ENCODE peak calls at places on chromosomes 2 and 18, in nine cellular contexts. One of them, this sample, is unnamed.

GRCh38 chr2:68993660-68994059 is 19.2 kb downstream of the GKN1 start:
- DNase-seq in BJ: no peak
- DNase-seq in cardiac fibroblast: no peak
- DNase-seq in heart right ventricle: no peak
- DNase-seq in IMR-90: no peak
- DNase-seq in sigmoid colon: no peak
- DNase-seq in epithelial cell of esophagus: no peak
- DNase-seq in left lung: no peak
- DNase-seq in HCT116: no peak
- DNase-seq in this sample: no peak

GRCh38 chr2:174602741-174603140 is 5.1 kb upstream of the WIPF1 start:
- DNase-seq in BJ: no peak
- DNase-seq in cardiac fibroblast: no peak
- DNase-seq in heart right ventricle: no peak
- DNase-seq in IMR-90: no peak
- DNase-seq in sigmoid colon: no peak
- DNase-seq in epithelial cell of esophagus: no peak
- DNase-seq in left lung: no peak
- DNase-seq in HCT116: no peak
- DNase-seq in this sample: no peak

GRCh38 chr2:150697596-150697995 is 210.1 kb upstream of the RND3 start:
- DNase-seq in BJ: no peak
- DNase-seq in cardiac fibroblast: peak
- DNase-seq in heart right ventricle: no peak
- DNase-seq in IMR-90: no peak
- DNase-seq in sigmoid colon: no peak
- DNase-seq in epithelial cell of esophagus: no peak
- DNase-seq in left lung: no peak
- DNase-seq in HCT116: no peak
- DNase-seq in this sample: no peak

GRCh38 chr2:109440507-109441156 is 173.1 kb downstream of the SEPTIN10 start:
- DNase-seq in BJ: no peak
- DNase-seq in cardiac fibroblast: peak
- DNase-seq in heart right ventricle: no peak
- DNase-seq in IMR-90: no peak
- DNase-seq in sigmoid colon: peak
- DNase-seq in epithelial cell of esophagus: no peak
- DNase-seq in left lung: no peak
- DNase-seq in HCT116: no peak
- DNase-seq in this sample: no peak

GRCh38 chr2:218405365-218406208 is 5.9 kb downstream of the CTDSP1 start:
- DNase-seq in BJ: no peak
- DNase-seq in cardiac fibroblast: no peak
- DNase-seq in heart right ventricle: no peak
- DNase-seq in IMR-90: no peak
- DNase-seq in sigmoid colon: peak
- DNase-seq in epithelial cell of esophagus: no peak
- DNase-seq in left lung: no peak
- DNase-seq in HCT116: no peak
- DNase-seq in this sample: no peak

GRCh38 chr18:41206341-41206740 is 748.7 kb upstream of the PIK3C3 start:
- DNase-seq in BJ: no peak
- DNase-seq in cardiac fibroblast: no peak
- DNase-seq in heart right ventricle: no peak
- DNase-seq in IMR-90: no peak
- DNase-seq in sigmoid colon: no peak
- DNase-seq in epithelial cell of esophagus: no peak
- DNase-seq in left lung: no peak
- DNase-seq in HCT116: no peak
- DNase-seq in this sample: no peak

GRCh38 chr2:25176138-25176537 is 7.8 kb upstream of the POMC start:
- DNase-seq in BJ: no peak
- DNase-seq in cardiac fibroblast: no peak
- DNase-seq in heart right ventricle: no peak
- DNase-seq in IMR-90: no peak
- DNase-seq in sigmoid colon: no peak
- DNase-seq in epithelial cell of esophagus: no peak
- DNase-seq in left lung: no peak
- DNase-seq in HCT116: no peak
- DNase-seq in this sample: no peak

GRCh38 chr2:224584768-224585204 is 377 bp downstream of the CUL3 start:
- DNase-seq in BJ: no peak
- DNase-seq in cardiac fibroblast: peak
- DNase-seq in heart right ventricle: peak
- DNase-seq in IMR-90: no peak
- DNase-seq in sigmoid colon: peak
- DNase-seq in epithelial cell of esophagus: peak
- DNase-seq in left lung: peak
- DNase-seq in HCT116: no peak
- DNase-seq in this sample: peak

GRCh38 chr18:3540805-3541548 is 91.0 kb downstream of the TGIF1 start:
- DNase-seq in BJ: no peak
- DNase-seq in cardiac fibroblast: no peak
- DNase-seq in heart right ventricle: no peak
- DNase-seq in IMR-90: no peak
- DNase-seq in sigmoid colon: no peak
- DNase-seq in epithelial cell of esophagus: peak
- DNase-seq in left lung: no peak
- DNase-seq in HCT116: no peak
- DNase-seq in this sample: no peak

GRCh38 chr2:105789745-105790466 is 45.2 kb downstream of the NCK2 start:
- DNase-seq in BJ: peak
- DNase-seq in cardiac fibroblast: peak
- DNase-seq in heart right ventricle: no peak
- DNase-seq in IMR-90: peak
- DNase-seq in sigmoid colon: no peak
- DNase-seq in epithelial cell of esophagus: peak
- DNase-seq in left lung: no peak
- DNase-seq in HCT116: no peak
- DNase-seq in this sample: peak

GRCh38 chr2:174631009-174631981 is 33.7 kb upstream of the WIPF1 start:
- DNase-seq in BJ: peak
- DNase-seq in cardiac fibroblast: peak
- DNase-seq in heart right ventricle: no peak
- DNase-seq in IMR-90: peak
- DNase-seq in sigmoid colon: no peak
- DNase-seq in epithelial cell of esophagus: no peak
- DNase-seq in left lung: no peak
- DNase-seq in HCT116: no peak
- DNase-seq in this sample: peak

GRCh38 chr2:20617081-20617575 is 33.8 kb downstream of the HS1BP3 start:
- DNase-seq in BJ: no peak
- DNase-seq in cardiac fibroblast: peak
- DNase-seq in heart right ventricle: peak
- DNase-seq in IMR-90: no peak
- DNase-seq in sigmoid colon: peak
- DNase-seq in epithelial cell of esophagus: no peak
- DNase-seq in left lung: peak
- DNase-seq in HCT116: no peak
- DNase-seq in this sample: no peak

GRCh38 chr2:65278450-65279030 is 50.9 kb downstream of the ACTR2 start:
- DNase-seq in BJ: no peak
- DNase-seq in cardiac fibroblast: peak
- DNase-seq in heart right ventricle: no peak
- DNase-seq in IMR-90: peak
- DNase-seq in sigmoid colon: no peak
- DNase-seq in epithelial cell of esophagus: no peak
- DNase-seq in left lung: no peak
- DNase-seq in HCT116: no peak
- DNase-seq in this sample: no peak

GRCh38 chr18:68764016-68764415 is 33.9 kb upstream of the CCDC102B start:
- DNase-seq in BJ: no peak
- DNase-seq in cardiac fibroblast: peak
- DNase-seq in heart right ventricle: no peak
- DNase-seq in IMR-90: peak
- DNase-seq in sigmoid colon: no peak
- DNase-seq in epithelial cell of esophagus: peak
- DNase-seq in left lung: no peak
- DNase-seq in HCT116: no peak
- DNase-seq in this sample: no peak

GRCh38 chr2:240913810-240914644 is 7.9 kb downstream of the CROCC2 start:
- DNase-seq in BJ: no peak
- DNase-seq in cardiac fibroblast: peak
- DNase-seq in heart right ventricle: peak
- DNase-seq in IMR-90: peak
- DNase-seq in sigmoid colon: peak
- DNase-seq in epithelial cell of esophagus: peak
- DNase-seq in left lung: peak
- DNase-seq in HCT116: no peak
- DNase-seq in this sample: peak

DNA sequence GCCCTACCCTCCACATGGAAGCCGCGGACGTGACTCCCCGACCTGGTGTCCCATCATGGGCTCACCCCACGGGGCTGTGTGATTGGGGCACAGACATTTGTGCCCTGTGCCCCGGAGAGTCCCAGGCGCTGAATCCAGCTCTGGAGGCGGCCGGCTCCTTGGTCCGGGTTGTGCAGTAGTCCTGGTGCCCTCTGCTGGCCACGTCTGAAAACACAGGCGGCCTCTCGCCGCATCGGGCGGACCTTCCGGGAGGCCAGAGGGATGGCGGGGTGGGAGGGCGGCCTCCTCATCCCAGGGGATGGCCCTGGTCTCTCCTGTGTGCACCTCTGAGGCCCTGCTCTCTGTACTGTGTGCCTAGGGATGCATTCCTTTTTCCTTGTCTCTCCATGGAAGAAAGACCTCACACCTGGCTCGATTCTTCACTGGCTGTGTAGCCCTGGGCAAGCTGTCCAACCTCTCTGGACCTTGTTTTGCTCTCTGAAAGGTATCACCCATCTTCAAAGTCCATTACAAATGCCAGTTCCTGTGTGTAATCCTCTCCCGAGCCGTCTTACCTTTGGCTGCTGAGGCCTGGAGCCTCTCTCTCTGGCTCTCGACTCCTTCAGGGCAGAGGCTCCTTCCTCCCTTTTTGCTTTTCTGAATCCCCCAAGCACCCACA is 27.6 kb downstream of the CELF4 start:
- DNase-seq in BJ: no peak
- DNase-seq in cardiac fibroblast: peak
- DNase-seq in heart right ventricle: peak
- DNase-seq in IMR-90: peak
- DNase-seq in sigmoid colon: peak
- DNase-seq in epithelial cell of esophagus: peak
- DNase-seq in left lung: peak
- DNase-seq in HCT116: peak
- DNase-seq in this sample: peak
- TF ChIP-seq CTCF in BJ: peak
- TF ChIP-seq CTCF in cardiac fibroblast: peak
- TF ChIP-seq CTCF in heart right ventricle: peak
- TF ChIP-seq CTCF in IMR-90: peak
- TF ChIP-seq CTCF in sigmoid colon: peak
- TF ChIP-seq CTCF in epithelial cell of esophagus: peak
- TF ChIP-seq CTCF in left lung: peak
- TF ChIP-seq CTCF in HCT116: peak
- TF ChIP-seq CTCF in this sample: peak

GRCh38 chr18:36377626-36378025 is 80.1 kb downstream of the FHOD3 start:
- DNase-seq in BJ: no peak
- DNase-seq in cardiac fibroblast: no peak
- DNase-seq in heart right ventricle: no peak
- DNase-seq in IMR-90: no peak
- DNase-seq in sigmoid colon: no peak
- DNase-seq in epithelial cell of esophagus: no peak
- DNase-seq in left lung: no peak
- DNase-seq in HCT116: no peak
- DNase-seq in this sample: no peak

GRCh38 chr18:36372902-36373301 is 75.4 kb downstream of the FHOD3 start:
- DNase-seq in BJ: no peak
- DNase-seq in cardiac fibroblast: peak
- DNase-seq in heart right ventricle: no peak
- DNase-seq in IMR-90: peak
- DNase-seq in sigmoid colon: no peak
- DNase-seq in epithelial cell of esophagus: peak
- DNase-seq in left lung: no peak
- DNase-seq in HCT116: no peak
- DNase-seq in this sample: peak

GRCh38 chr18:36376361-36376760 is 78.8 kb downstream of the FHOD3 start:
- DNase-seq in BJ: no peak
- DNase-seq in cardiac fibroblast: no peak
- DNase-seq in heart right ventricle: no peak
- DNase-seq in IMR-90: peak
- DNase-seq in sigmoid colon: no peak
- DNase-seq in epithelial cell of esophagus: no peak
- DNase-seq in left lung: no peak
- DNase-seq in HCT116: no peak
- DNase-seq in this sample: peak

GRCh38 chr18:36375118-36375517 is 77.6 kb downstream of the FHOD3 start:
- DNase-seq in BJ: no peak
- DNase-seq in cardiac fibroblast: no peak
- DNase-seq in heart right ventricle: no peak
- DNase-seq in IMR-90: no peak
- DNase-seq in sigmoid colon: no peak
- DNase-seq in epithelial cell of esophagus: no peak
- DNase-seq in left lung: no peak
- DNase-seq in HCT116: no peak
- DNase-seq in this sample: peak

DNA sequence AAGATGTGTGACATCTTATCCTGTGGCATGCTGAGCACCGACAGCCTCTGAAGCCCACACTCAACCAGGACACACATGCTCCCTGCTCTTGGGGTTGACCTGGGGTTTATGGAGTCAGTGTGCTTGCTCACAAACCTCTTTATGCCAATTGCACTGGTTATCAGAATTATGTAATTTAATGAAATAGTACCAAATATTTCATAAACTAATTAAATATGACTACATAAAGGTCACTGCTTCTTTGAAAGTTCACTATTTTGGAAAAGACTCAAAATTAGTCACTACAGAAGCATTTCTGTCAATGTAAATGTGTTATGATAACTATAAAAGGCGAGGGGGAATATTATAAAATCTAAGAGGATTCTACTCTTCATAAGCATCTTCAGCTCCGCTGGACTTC is 76.7 kb downstream of the FHOD3 start:
- DNase-seq in BJ: no peak
- DNase-seq in cardiac fibroblast: no peak
- DNase-seq in heart right ventricle: no peak
- DNase-seq in IMR-90: no peak
- DNase-seq in sigmoid colon: no peak
- DNase-seq in epithelial cell of esophagus: no peak
- DNase-seq in left lung: no peak
- DNase-seq in HCT116: no peak
- DNase-seq in this sample: no peak
- TF ChIP-seq CTCF in BJ: no peak
- TF ChIP-seq CTCF in cardiac fibroblast: no peak
- TF ChIP-seq CTCF in heart right ventricle: no peak
- TF ChIP-seq CTCF in IMR-90: no peak
- TF ChIP-seq CTCF in sigmoid colon: no peak
- TF ChIP-seq CTCF in epithelial cell of esophagus: no peak
- TF ChIP-seq CTCF in left lung: no peak
- TF ChIP-seq CTCF in HCT116: no peak
- TF ChIP-seq CTCF in this sample: no peak

GRCh38 chr2:74503506-74504475 is 3.7 kb downstream of the PCGF1 start:
- DNase-seq in BJ: no peak
- DNase-seq in cardiac fibroblast: peak
- DNase-seq in heart right ventricle: no peak
- DNase-seq in IMR-90: no peak
- DNase-seq in sigmoid colon: no peak
- DNase-seq in epithelial cell of esophagus: no peak
- DNase-seq in left lung: no peak
- DNase-seq in HCT116: no peak
- DNase-seq in this sample: no peak
- TF ChIP-seq CTCF in BJ: no peak
- TF ChIP-seq CTCF in cardiac fibroblast: no peak
- TF ChIP-seq CTCF in heart right ventricle: no peak
- TF ChIP-seq CTCF in IMR-90: no peak
- TF ChIP-seq CTCF in sigmoid colon: no peak
- TF ChIP-seq CTCF in epithelial cell of esophagus: no peak
- TF ChIP-seq CTCF in left lung: no peak
- TF ChIP-seq CTCF in HCT116: no peak
- TF ChIP-seq CTCF in this sample: no peak

GRCh38 chr2:177106212-177106611 is 106.4 kb upstream of the HNRNPA3 start:
- DNase-seq in BJ: no peak
- DNase-seq in cardiac fibroblast: no peak
- DNase-seq in heart right ventricle: no peak
- DNase-seq in IMR-90: no peak
- DNase-seq in sigmoid colon: no peak
- DNase-seq in epithelial cell of esophagus: no peak
- DNase-seq in left lung: no peak
- DNase-seq in HCT116: peak
- DNase-seq in this sample: peak
- TF ChIP-seq CTCF in BJ: no peak
- TF ChIP-seq CTCF in cardiac fibroblast: no peak
- TF ChIP-seq CTCF in heart right ventricle: no peak
- TF ChIP-seq CTCF in IMR-90: no peak
- TF ChIP-seq CTCF in sigmoid colon: no peak
- TF ChIP-seq CTCF in epithelial cell of esophagus: peak
- TF ChIP-seq CTCF in left lung: no peak
- TF ChIP-seq CTCF in HCT116: peak
- TF ChIP-seq CTCF in this sample: peak